ENCODE peak calls at places on chromosomes 16 and 17, in seven cellular contexts. L, T, Y, X, R, S and F are unnamed samples.
A peak's percentile ranks its signal among the peaks of the same experiment; 100 is the strongest.

GRCh38 chr17:35245196-35245486 is 2.3 kb downstream of the SLFN5 start:
- DNase-seq in L (no peak), T (no peak), Y (peak; percentile 96), X (no peak), R (no peak), S (no peak), F (no peak)

GRCh38 chr17:81792675-81793615 is 11.0 kb upstream of the GCGR start:
- DNase-seq in L (no peak), T (no peak), Y (no peak), X (no peak), R (no peak), S (no peak), F (no peak)

GRCh38 chr17:18043491-18043890 is 4.3 kb downstream of the GID4 start:
- DNase-seq in L (no peak), T (no peak), Y (peak; percentile 27), X (no peak), R (no peak), S (no peak), F (no peak)

GRCh38 chr17:59668816-59669215 is 38.4 kb downstream of the PTRH2 start:
- DNase-seq in L (no peak), T (no peak), Y (peak; percentile 94), X (no peak), R (no peak), S (no peak), F (no peak)

GRCh38 chr17:70661342-70662222 is 492.2 kb downstream of the KCNJ2 start:
- DNase-seq in L (no peak), T (no peak), Y (peak; percentile 14), X (no peak), R (no peak), S (peak; percentile 22), F (no peak)

GRCh38 chr17:45345554-45346254 is 28.9 kb upstream of the MAP3K14 start:
- DNase-seq in L (no peak), T (no peak), Y (peak; percentile 56), X (no peak), R (no peak), S (peak; percentile 9), F (no peak)

GRCh38 chr17:34519286-34519685 is 60.1 kb upstream of the TMEM132E start:
- DNase-seq in L (no peak), T (no peak), Y (peak; percentile 6), X (no peak), R (no peak), S (peak; percentile 7), F (peak; percentile 45)

GRCh38 chr17:50785942-50786570 is 18.7 kb upstream of the ANKRD40CL start:
- DNase-seq in L (no peak), T (no peak), Y (peak; percentile 85), X (no peak), R (peak; percentile 45), S (peak; percentile 78), F (no peak)

GRCh38 chr17:45227101-45227591 is 5.5 kb downstream of the FMNL1 start:
- DNase-seq in L (no peak), T (no peak), Y (no peak), X (no peak), R (no peak), S (no peak), F (peak; percentile 89)

GRCh38 chr16:65808735-65809134 is 557.8 kb upstream of the CDH5 start:
- DNase-seq in L (no peak), T (no peak), Y (no peak), X (no peak), R (no peak), S (no peak), F (no peak)

GRCh38 chr16:86403541-86404163 is 106.7 kb upstream of the FOXF1 start:
- DNase-seq in L (no peak), T (no peak), Y (no peak), X (no peak), R (no peak), S (no peak), F (no peak)

GRCh38 chr17:72118588-72119279 is 2.1 kb upstream of the SOX9 start:
- DNase-seq in L (no peak), T (peak; percentile 57), Y (peak; percentile 74), X (peak; percentile 86), R (peak; percentile 72), S (peak; percentile 83), F (peak; percentile 38)

GRCh38 chr16:50309527-50310307 is 43.4 kb downstream of the ADCY7 start:
- DNase-seq in L (no peak), T (no peak), Y (no peak), X (peak; percentile 61), R (no peak), S (no peak), F (no peak)

GRCh38 chr17:4708436-4708835 is 2.0 kb upstream of the ARRB2 start:
- DNase-seq in L (no peak), T (no peak), Y (no peak), X (no peak), R (no peak), S (peak; percentile 39), F (peak; percentile 61)

GRCh38 chr17:65359016-65359415 is 202.4 kb downstream of the AXIN2 start:
- DNase-seq in L (no peak), T (no peak), Y (peak; percentile 83), X (no peak), R (no peak), S (no peak), F (no peak)

GRCh38 chr17:71237903-71238538 is 882.8 kb upstream of the SOX9 start:
- DNase-seq in L (no peak), T (no peak), Y (peak; percentile 42), X (no peak), R (no peak), S (no peak), F (no peak)

GRCh38 chr16:22322021-22322471 is 24.8 kb downstream of the POLR3E start:
- DNase-seq in L (no peak), T (no peak), Y (no peak), X (no peak), R (no peak), S (no peak), F (no peak)

GRCh38 chr17:81923302-81924260 is 4.0 kb downstream of the MAFG start:
- DNase-seq in L (no peak), T (peak; percentile 77), Y (peak; percentile 85), X (peak; percentile 70), R (peak; percentile 68), S (peak; percentile 78), F (peak; percentile 63)

GRCh38 chr17:28141333-28141732 is 98.9 kb downstream of the NLK start:
- DNase-seq in L (no peak), T (no peak), Y (no peak), X (no peak), R (no peak), S (no peak), F (no peak)

GRCh38 chr17:72588961-72589360 is 468.1 kb downstream of the SOX9 start:
- DNase-seq in L (peak; percentile 39), T (no peak), Y (peak; percentile 23), X (no peak), R (peak; percentile 67), S (peak; percentile 90), F (peak; percentile 75)